ENCODE peak calls at places on chromosomes 5 and 9, in six cellular contexts. G is IMR-90, B is neuronal stem cell, H is transverse colon, O is upper lobe of right lung, E is adrenal gland. J is an unnamed sample. For H3K4me1, the result is how much of the 10 kb centered on the place peaks cover.

GRCh38 chr5:32100230-32100629 is 73.9 kb downstream of the GOLPH3 start:
- DNase-seq in E (no peak), B (no peak), H (no peak), O (no peak), G (no peak), J (no peak)

GRCh38 chr9:2157277-2158105 is 142.3 kb downstream of the SMARCA2 start:
- DNase-seq in B (no peak), E (peak), H (peak), G (peak), O (peak), J (no peak)

GRCh38 chr5:111135946-111136345 is 43.8 kb downstream of the WDR36 start:
- DNase-seq in H (no peak), B (no peak), E (no peak), G (peak), O (no peak), J (no peak)

GRCh38 chr5:124544366-124545055 is 201.9 kb downstream of the ZNF608 start:
- DNase-seq in B (no peak), G (peak), H (no peak), O (no peak), E (no peak), J (no peak)

GRCh38 chr9:97749928-97750327 is 52.8 kb upstream of the XPA start:
- DNase-seq in O (no peak), H (no peak), E (no peak), G (no peak), B (no peak), J (no peak)

GRCh38 chr9:114364123-114364522 is 23.7 kb downstream of the AKNA start:
- DNase-seq in H (no peak), O (peak), E (no peak), B (no peak), G (peak), J (no peak)

GRCh38 chr9:113138760-113139159 is 12.0 kb upstream of the SLC31A2 start:
- DNase-seq in E (no peak), H (no peak), G (no peak), O (no peak), B (no peak), J (no peak)

GRCh38 chr5:73482383-73483193 is 15.7 kb upstream of the BTF3 start:
- DNase-seq in E (no peak), G (peak), B (no peak), O (no peak), H (no peak), J (no peak)

GRCh38 chr9:115022760-115023434 is 92.5 kb upstream of the TNFSF8 start:
- DNase-seq in E (no peak), O (no peak), H (no peak), G (peak), B (no peak), J (no peak)

DNA sequence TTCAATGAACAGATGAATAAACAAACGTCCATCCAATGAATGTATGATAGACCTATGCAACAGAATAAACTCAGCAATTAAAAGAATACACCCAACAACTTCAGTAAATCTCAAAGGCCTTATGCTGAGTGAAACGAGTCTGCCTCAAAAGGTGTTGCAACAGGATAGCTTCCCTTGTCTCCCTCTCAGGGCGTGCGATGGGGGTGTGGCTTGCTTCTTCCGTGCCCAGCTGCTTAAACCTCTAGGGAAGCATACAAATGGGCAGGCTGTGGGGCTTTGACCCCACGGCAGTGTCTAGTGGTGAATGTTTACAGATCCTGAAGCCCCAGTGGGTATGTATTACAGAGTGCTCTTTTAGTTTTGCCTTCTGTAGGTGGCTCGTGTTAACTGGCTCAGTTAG is 87.0 kb upstream of the CCL21 start:
- DNase-seq in E (no peak), H (no peak), G (no peak), B (no peak), O (no peak), J (no peak)
- H3K4me1 ChIP-seq in E (under half), H (under half), G (under half), B (under half), O (under half), J (under half)

GRCh38 chr5:144202725-144203124 is 32.1 kb downstream of the KCTD16 start:
- DNase-seq in E (no peak), G (no peak), H (no peak), B (no peak), O (no peak), J (no peak)

GRCh38 chr5:144202072-144202471 is 31.4 kb downstream of the KCTD16 start:
- DNase-seq in B (no peak), O (no peak), G (no peak), H (no peak), E (no peak), J (no peak)

GRCh38 chr5:144205141-144205551 is 34.5 kb downstream of the KCTD16 start:
- DNase-seq in H (no peak), E (no peak), B (no peak), G (peak), O (peak), J (no peak)

GRCh38 chr5:144206136-144206535 is 35.5 kb downstream of the KCTD16 start:
- DNase-seq in O (no peak), G (peak), H (no peak), E (no peak), B (no peak), J (no peak)

GRCh38 chr5:144203750-144204596 is 33.3 kb downstream of the KCTD16 start:
- DNase-seq in O (no peak), G (peak), B (peak), H (peak), E (peak), J (no peak)
- H3K4me1 ChIP-seq in O (under half), G (under half), B (under half), H (under half), E (under half), J (under half)

DNA sequence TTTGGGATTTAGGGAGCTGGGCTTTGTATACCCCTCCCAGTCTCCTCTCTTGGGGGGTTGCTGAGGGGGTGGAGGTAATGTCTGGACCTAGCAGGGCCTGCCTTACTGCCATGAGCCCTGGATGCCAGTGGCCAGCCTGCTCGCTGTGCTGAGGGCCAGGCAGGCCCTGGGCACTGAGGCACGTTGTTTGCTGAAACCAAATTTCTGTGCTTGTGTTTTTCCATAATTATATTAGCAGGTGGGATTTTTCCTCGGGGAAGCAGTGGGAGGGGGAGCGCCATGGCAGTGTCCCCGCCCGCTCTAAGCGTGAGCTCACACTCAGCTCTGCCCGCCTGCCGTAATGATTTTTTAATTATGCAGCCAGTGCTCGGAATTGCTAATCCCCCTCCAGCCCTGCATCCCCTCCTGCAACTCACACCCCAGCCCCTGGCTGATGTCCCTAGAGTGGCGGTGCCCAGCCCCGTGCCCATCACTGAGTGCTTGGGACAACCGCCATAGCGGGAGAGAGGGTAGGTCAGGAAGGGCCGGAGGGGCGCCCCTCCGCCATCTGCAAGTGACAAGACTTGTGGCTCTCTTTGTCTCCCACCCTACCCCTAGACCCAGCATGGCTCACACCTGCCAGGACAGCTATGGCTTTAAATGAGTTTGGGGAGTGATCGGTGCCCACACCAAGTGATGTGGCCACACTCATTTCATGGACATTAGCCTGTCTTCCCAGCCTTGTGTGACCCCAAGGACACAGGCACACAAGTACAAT is 21.0 kb downstream of the CXXC5 start:
- DNase-seq in G (no peak), E (peak), O (no peak), H (no peak), B (no peak), J (no peak)
- H3K4me1 ChIP-seq in G (under half), E (half or more), O (half or more), H (under half), B (under half), J (under half)

DNA sequence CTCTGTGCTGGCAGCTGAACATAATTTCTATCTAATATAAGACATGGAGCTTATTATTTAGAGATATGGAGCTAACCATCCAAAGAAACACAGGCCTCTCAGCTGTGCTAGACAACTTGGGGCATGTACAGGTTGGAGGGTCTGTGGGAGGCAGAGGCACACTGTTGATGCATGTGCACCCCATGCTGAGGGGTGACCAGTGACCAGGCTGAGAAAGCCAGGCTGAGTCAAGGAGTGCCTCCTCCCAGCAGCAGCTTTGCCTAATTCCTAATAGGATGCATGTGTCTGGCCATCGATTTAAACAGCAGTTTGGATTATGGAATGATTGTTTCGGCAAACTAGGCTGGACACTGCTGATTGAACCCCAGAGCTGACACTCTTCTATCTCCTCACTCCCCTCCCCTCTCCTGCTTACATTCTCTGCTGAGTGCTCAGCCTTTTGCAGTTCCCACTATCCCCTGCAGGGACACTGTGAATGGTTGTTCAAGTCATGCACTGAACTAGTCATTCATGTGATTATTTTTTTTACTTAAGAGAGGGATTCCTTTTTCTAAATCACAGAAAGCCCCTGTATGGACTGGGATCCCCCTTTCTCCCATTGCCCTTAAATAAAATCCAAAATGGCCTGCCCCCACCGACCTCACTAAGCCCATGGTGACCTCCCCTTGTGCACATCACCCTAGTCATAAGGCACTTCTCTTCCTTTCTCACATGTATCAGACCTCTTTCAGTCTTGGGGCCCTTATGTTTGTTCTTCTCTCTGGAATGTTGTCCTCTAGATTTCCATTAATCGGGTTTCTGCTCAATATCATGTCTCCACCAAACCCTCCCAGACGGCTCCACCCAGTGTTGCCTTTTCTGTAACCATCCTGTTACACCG is 196.0 kb downstream of the ERCC6L2 start:
- DNase-seq in O (no peak), E (no peak), B (peak), G (peak), H (no peak), J (no peak)
- H3K4me1 ChIP-seq in O (under half), E (under half), B (under half), G (under half), H (under half), J (under half)

GRCh38 chr9:131258698-131259431 is 17.4 kb downstream of the FAM78A start:
- DNase-seq in G (no peak), H (no peak), O (no peak), B (no peak), E (no peak), J (no peak)

GRCh38 chr9:131259432-131259885 is 16.9 kb downstream of the FAM78A start:
- DNase-seq in O (no peak), B (no peak), G (no peak), H (no peak), E (no peak), J (no peak)

GRCh38 chr9:131259916-131260597 is 16.3 kb downstream of the FAM78A start:
- DNase-seq in E (no peak), H (no peak), O (no peak), G (no peak), B (no peak), J (no peak)

GRCh38 chr9:131262327-131263032 is 13.8 kb downstream of the FAM78A start:
- DNase-seq in O (no peak), G (peak), E (no peak), B (no peak), H (peak), J (no peak)

GRCh38 chr9:131260751-131261452 is 15.4 kb downstream of the FAM78A start:
- DNase-seq in G (no peak), E (no peak), O (no peak), B (no peak), H (no peak), J (no peak)
- H3K4me1 ChIP-seq in G (under half), E (under half), O (under half), B (under half), H (under half), J (under half)

GRCh38 chr9:136346927-136347465 is 16.5 kb downstream of the DNLZ start:
- DNase-seq in G (no peak), B (no peak), E (no peak), O (no peak), H (no peak), J (no peak)

GRCh38 chr9:136348691-136349090 is 14.9 kb downstream of the DNLZ start:
- DNase-seq in G (no peak), O (no peak), E (no peak), H (no peak), B (no peak), J (no peak)

GRCh38 chr9:136349546-136349945 is 14.0 kb downstream of the DNLZ start:
- DNase-seq in E (no peak), O (no peak), G (no peak), B (no peak), H (no peak), J (no peak)

GRCh38 chr9:136346157-136346481 is 17.4 kb downstream of the DNLZ start:
- DNase-seq in E (no peak), B (no peak), O (no peak), H (no peak), G (no peak), J (no peak)

GRCh38 chr9:136347472-136348256 is 15.9 kb downstream of the DNLZ start:
- DNase-seq in O (no peak), E (no peak), G (no peak), H (no peak), B (no peak), J (no peak)
- H3K4me1 ChIP-seq in O (under half), E (under half), G (under half), H (under half), B (under half), J (under half)

GRCh38 chr9:107675476-107676264 is 186.1 kb upstream of the KLF4 start:
- DNase-seq in G (no peak), E (no peak), H (no peak), B (no peak), O (no peak), J (no peak)
- H3K4me1 ChIP-seq in G (under half), E (under half), H (under half), B (under half), O (under half), J (under half)

GRCh38 chr9:72930828-72931227 is 22.0 kb downstream of the ALDH1A1 start:
- DNase-seq in H (no peak), B (no peak), G (no peak), E (no peak), O (no peak), J (no peak)
- H3K4me1 ChIP-seq in H (under half), B (under half), G (under half), E (under half), O (under half), J (under half)